ENCODE peak calls at places on chromosome 18, in seven cellular contexts. A, S, I, O, Q, L and H are unnamed samples.

GRCh38 chr18:51330148-51330547 is 132.7 kb upstream of the MEX3C start:
- DNase-seq in O (no peak), A (no peak), L (no peak), I (no peak), S (no peak), Q (no peak), H (no peak)

GRCh38 chr18:48476550-48476917 is 62.3 kb upstream of the CTIF start:
- DNase-seq in A (no peak), L (no peak), Q (no peak), S (no peak), O (no peak), I (no peak), H (no peak)

GRCh38 chr18:58447342-58448190 is 181.3 kb downstream of the ALPK2 start:
- DNase-seq in O (no peak), A (no peak), S (no peak), L (no peak), I (no peak), Q (no peak), H (no peak)

GRCh38 chr18:8823530-8823929 is 118.2 kb downstream of the MTCL1 start:
- DNase-seq in I (no peak), S (no peak), O (no peak), L (no peak), Q (no peak), A (no peak), H (no peak)

GRCh38 chr18:79750980-79751571 is 46.7 kb upstream of the KCNG2 start:
- DNase-seq in A (no peak), S (peak; percentile 26), O (peak; percentile 7), Q (peak; percentile 60), L (no peak), I (no peak), H (no peak)

GRCh38 chr18:76426738-76427305 is 68.2 kb downstream of the ZNF516 start:
- DNase-seq in S (peak; percentile 55), L (peak; percentile 78), I (no peak), Q (peak; percentile 73), O (peak; percentile 70), A (peak; percentile 79), H (peak; percentile 76)

GRCh38 chr18:21559195-21559594 is 41.3 kb downstream of the ESCO1 start:
- DNase-seq in A (no peak), L (no peak), I (no peak), Q (no peak), S (no peak), O (no peak), H (no peak)

GRCh38 chr18:49632588-49632987 is 70.7 kb downstream of the LIPG start:
- DNase-seq in O (peak; percentile 34), L (no peak), A (no peak), Q (no peak), I (no peak), S (no peak), H (no peak)

GRCh38 chr18:78736015-78736690 is 243.5 kb upstream of the SALL3 start:
- DNase-seq in A (no peak), Q (no peak), L (peak; percentile 4), I (no peak), S (no peak), O (no peak), H (no peak)

GRCh38 chr18:62663731-62664336 is 51.5 kb upstream of the PHLPP1 start:
- DNase-seq in L (no peak), Q (peak; percentile 20), O (no peak), A (no peak), I (peak; percentile 2), S (no peak), H (no peak)

GRCh38 chr18:68972176-68972575 is 174.3 kb downstream of the CCDC102B start:
- DNase-seq in O (no peak), A (no peak), S (no peak), Q (no peak), L (no peak), I (no peak), H (no peak)

GRCh38 chr18:67599277-67599676 is 82.8 kb upstream of the DSEL start:
- DNase-seq in O (no peak), S (no peak), A (no peak), L (no peak), I (no peak), Q (no peak), H (no peak)

GRCh38 chr18:50138181-50139064 is 56.5 kb downstream of the MYO5B start:
- DNase-seq in L (no peak), O (no peak), I (no peak), A (no peak), Q (no peak), S (no peak), H (no peak)

GRCh38 chr18:3055861-3056260 is 42.9 kb upstream of the LPIN2 start:
- DNase-seq in O (no peak), L (no peak), I (no peak), A (no peak), S (no peak), Q (no peak), H (no peak)

GRCh38 chr18:31660763-31661162 is 23.6 kb downstream of the B4GALT6 start:
- DNase-seq in L (no peak), I (no peak), O (no peak), A (no peak), Q (no peak), S (no peak), H (no peak)

GRCh38 chr18:35389095-35389618 is 12.0 kb upstream of the ZNF396 start:
- DNase-seq in L (no peak), I (no peak), A (no peak), O (no peak), S (no peak), Q (no peak), H (no peak)

GRCh38 chr18:68103561-68103960 is 587.0 kb upstream of the DSEL start:
- DNase-seq in L (no peak), S (no peak), A (no peak), Q (no peak), I (no peak), O (no peak), H (no peak)

GRCh38 chr18:50937183-50937582 is 30.7 kb upstream of the ELAC1 start:
- DNase-seq in L (no peak), Q (no peak), A (no peak), S (no peak), O (no peak), I (no peak), H (no peak)

DNA sequence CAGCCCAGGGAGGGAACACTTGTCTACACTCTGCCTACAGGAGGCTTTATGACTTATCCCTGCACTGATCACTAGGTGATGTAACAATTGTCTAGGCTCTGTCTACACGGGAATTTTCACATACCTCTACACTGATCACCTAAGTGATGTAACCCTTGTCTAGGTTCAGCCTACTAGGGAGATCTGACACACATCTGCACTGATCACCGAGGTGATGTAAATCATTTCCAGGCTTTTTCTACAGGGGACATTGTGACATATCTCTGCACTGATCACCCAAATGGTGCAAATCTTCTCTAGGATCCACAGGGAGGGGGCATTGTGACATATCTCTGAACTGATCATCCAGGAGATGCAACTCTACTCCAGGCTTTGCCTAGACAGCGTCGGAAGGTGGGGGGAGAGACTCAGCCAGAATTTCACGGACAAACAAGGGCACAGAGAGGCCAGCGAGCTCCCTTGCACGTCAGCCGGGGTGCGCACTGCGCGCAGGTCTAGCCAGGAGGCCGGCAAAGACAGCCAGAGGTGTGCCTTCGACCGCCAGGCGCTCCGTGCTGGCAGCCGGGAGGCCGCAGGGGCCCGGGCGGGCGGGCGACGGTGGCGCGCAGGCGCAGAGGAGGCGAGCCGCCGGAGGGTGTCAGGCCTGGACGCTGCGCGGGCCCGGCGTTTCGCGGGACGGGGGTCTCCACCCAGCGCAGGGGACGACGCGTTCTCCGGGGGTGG is 46.9 kb upstream of the USP14 start:
- DNase-seq in O (peak; percentile 67), Q (peak; percentile 88), I (no peak), S (peak; percentile 69), A (peak; percentile 87), L (peak; percentile 85), H (peak; percentile 85)
- TF ChIP-seq CTCF in O (no peak), Q (no peak), I (no peak), S (no peak), A (no peak), L (no peak), H (no peak)

GRCh38 chr18:12046751-12047335 is 46.8 kb upstream of the ANKRD62 start:
- DNase-seq in I (no peak), A (no peak), Q (no peak), O (no peak), S (no peak), L (no peak), H (no peak)
- TF ChIP-seq CTCF in I (no peak), A (peak; percentile 27), Q (no peak), O (no peak), S (no peak), L (peak; percentile 53), H (peak; percentile 24)

GRCh38 chr18:36424741-36425142 is 127.2 kb downstream of the FHOD3 start:
- DNase-seq in A (no peak), S (no peak), L (no peak), Q (no peak), I (no peak), O (no peak), H (no peak)

GRCh38 chr18:36419188-36419912 is 121.8 kb downstream of the FHOD3 start:
- DNase-seq in A (no peak), I (no peak), Q (no peak), O (no peak), S (peak; percentile 54), L (no peak), H (no peak)

GRCh38 chr18:36420826-36421225 is 123.3 kb downstream of the FHOD3 start:
- DNase-seq in S (no peak), I (no peak), Q (no peak), O (no peak), L (no peak), A (no peak), H (no peak)

GRCh38 chr18:36415606-36416005 is 118.1 kb downstream of the FHOD3 start:
- DNase-seq in A (no peak), L (no peak), Q (no peak), I (no peak), O (no peak), S (no peak), H (no peak)

DNA sequence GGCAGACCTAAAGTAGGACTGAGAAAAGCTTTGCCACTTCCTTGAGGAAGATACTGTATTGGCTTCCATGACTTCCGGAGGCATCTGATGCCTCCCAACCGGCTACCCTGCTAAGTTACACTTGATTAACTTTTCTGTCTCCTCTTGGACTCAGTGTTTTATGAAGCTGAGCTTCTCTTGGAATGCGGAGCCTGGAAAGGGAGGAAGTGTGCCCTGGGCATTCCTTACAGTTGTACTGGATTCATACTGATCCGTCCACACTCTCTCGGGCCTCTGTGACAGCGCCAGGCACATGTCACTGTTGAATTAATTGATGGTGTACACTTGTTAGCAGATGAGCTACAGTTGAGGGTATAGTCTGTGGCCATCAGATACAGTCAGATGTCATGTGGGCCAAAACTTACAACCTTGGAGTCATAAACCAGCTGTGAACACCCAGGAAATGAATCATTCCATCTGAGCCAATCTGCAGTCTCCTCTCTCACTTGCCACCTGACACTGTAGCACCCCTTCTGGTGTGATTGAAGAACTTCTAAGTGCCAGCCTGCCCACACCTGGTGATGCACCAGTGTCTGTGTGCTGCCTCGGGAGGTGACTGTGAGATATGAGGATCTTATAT is 122.5 kb downstream of the FHOD3 start:
- DNase-seq in L (no peak), A (no peak), O (no peak), S (no peak), I (peak; percentile 40), Q (no peak), H (no peak)
- TF ChIP-seq CTCF in L (peak; percentile 23), A (no peak), O (no peak), S (no peak), I (peak; percentile 67), Q (no peak), H (no peak)

DNA sequence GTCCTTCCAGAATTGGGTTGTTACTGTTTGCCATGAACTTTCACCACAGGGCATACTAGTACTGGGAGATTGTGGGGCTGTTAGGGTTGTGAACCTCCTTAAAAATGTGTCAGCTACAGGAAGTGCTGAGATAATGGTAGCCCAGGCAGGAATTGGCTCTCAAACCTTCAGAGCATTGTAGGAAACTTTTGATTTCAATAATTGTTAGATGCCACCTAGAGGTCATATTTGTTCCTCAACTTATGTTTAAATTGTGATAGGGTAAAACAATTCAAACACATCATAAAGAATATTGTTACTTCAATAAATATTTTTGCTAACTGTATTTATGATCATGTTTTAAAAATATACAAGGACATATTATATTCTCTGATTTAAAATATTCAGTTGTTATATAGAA is 594.6 kb downstream of the ADCYAP1 start:
- DNase-seq in A (no peak), I (no peak), Q (no peak), L (no peak), O (no peak), S (no peak), H (no peak)
- TF ChIP-seq CTCF in A (no peak), I (no peak), Q (no peak), L (peak; percentile 8), O (no peak), S (no peak), H (no peak)